ENCODE peak calls at places on chromosomes 11 and 22, in six cellular contexts. W, T, M, Q, N and O are unnamed samples.

GRCh38 chr11:15969281-15969680 is 387.1 kb downstream of the SOX6 start:
- DNase-seq in Q (peak; percentile 92), M (peak; percentile 68), N (no peak), T (no peak), W (no peak), O (no peak)

GRCh38 chr11:122642971-122643370 is 12.6 kb upstream of the UBASH3B start:
- DNase-seq in Q (no peak), W (no peak), N (no peak), T (no peak), M (no peak), O (no peak)

GRCh38 chr22:49408102-49408836 is 419.4 kb downstream of the BRD1 start:
- DNase-seq in N (no peak), M (no peak), Q (no peak), T (no peak), W (no peak), O (no peak)

GRCh38 chr11:108970221-108970991 is 305.5 kb downstream of the DDX10 start:
- DNase-seq in Q (peak; percentile 37), M (no peak), T (no peak), W (no peak), N (peak; percentile 17), O (no peak)

GRCh38 chr11:46290598-46291309 is 13.3 kb downstream of the CREB3L1 start:
- DNase-seq in W (no peak), M (peak; percentile 83), N (peak; percentile 91), Q (peak; percentile 97), T (no peak), O (peak; percentile 34)

GRCh38 chr11:68028802-68029475 is 1.5 kb upstream of the NDUFS8 start:
- DNase-seq in N (no peak), W (no peak), T (no peak), Q (peak; percentile 47), M (no peak), O (no peak)

GRCh38 chr11:106077609-106078517 is at the start of gene AASDHPPT:
- DNase-seq in W (no peak), T (no peak), M (peak; percentile 43), Q (peak; percentile 36), N (no peak), O (peak; percentile 54)

GRCh38 chr11:76161261-76161961 is 44.9 kb downstream of the WNT11 start:
- DNase-seq in N (no peak), W (no peak), T (no peak), M (no peak), Q (peak; percentile 52), O (no peak)

GRCh38 chr11:11659567-11660341 is 37.9 kb upstream of the GALNT18 start:
- DNase-seq in T (no peak), W (no peak), M (no peak), Q (no peak), N (no peak), O (no peak)

GRCh38 chr22:42202048-42202447 is 68.4 kb downstream of the TCF20 start:
- DNase-seq in W (no peak), N (no peak), M (no peak), Q (no peak), T (peak; percentile 14), O (no peak)

GRCh38 chr11:62694455-62695167 is 5.3 kb upstream of the LRRN4CL start:
- DNase-seq in W (peak; percentile 47), Q (peak; percentile 90), M (peak; percentile 82), N (peak; percentile 86), T (peak; percentile 64), O (peak; percentile 78)

GRCh38 chr11:69055598-69056516 is 7.1 kb downstream of the TPCN2 start:
- DNase-seq in T (peak; percentile 9), N (no peak), Q (no peak), M (no peak), W (no peak), O (no peak)

GRCh38 chr11:120227228-120227852 is 12.6 kb upstream of the POU2F3 start:
- DNase-seq in W (no peak), T (no peak), N (no peak), M (no peak), Q (no peak), O (no peak)

GRCh38 chr22:36258750-36259619 is 6.1 kb downstream of the APOL1 start:
- DNase-seq in N (peak; percentile 64), T (no peak), Q (peak; percentile 63), W (no peak), M (no peak), O (peak; percentile 69)

GRCh38 chr11:90222459-90223247 is at the start of gene CHORDC1:
- DNase-seq in Q (peak; percentile 81), N (peak; percentile 88), M (peak; percentile 95), T (peak; percentile 90), W (peak; percentile 76), O (peak; percentile 90)

GRCh38 chr11:43573233-43573632 is 107.3 kb upstream of the HSD17B12 start:
- DNase-seq in N (peak; percentile 64), Q (peak; percentile 29), M (no peak), W (no peak), T (no peak), O (peak; percentile 58)

GRCh38 chr11:71338806-71339177 is 86.4 kb upstream of the SHANK2 start:
- DNase-seq in W (no peak), T (no peak), M (no peak), N (no peak), Q (no peak), O (no peak)

GRCh38 chr11:70551323-70552166 is 153.2 kb downstream of the CTTN start:
- DNase-seq in N (no peak), Q (no peak), M (no peak), T (no peak), W (no peak), O (no peak)

GRCh38 chr11:102345923-102346322 is 1.1 kb upstream of the BIRC2 start:
- DNase-seq in M (no peak), W (no peak), T (no peak), N (no peak), Q (peak; percentile 41), O (peak; percentile 26)

GRCh38 chr22:49140921-49141680 is 686.6 kb downstream of the BRD1 start:
- DNase-seq in T (no peak), N (no peak), Q (no peak), W (no peak), M (no peak), O (no peak)

GRCh38 chr11:47257518-47258316 is at the start of gene NR1H3:
- DNase-seq in T (no peak), W (peak; percentile 30), Q (peak; percentile 95), N (peak; percentile 82), M (peak; percentile 87), O (peak; percentile 84)

GRCh38 chr11:14411818-14412217 is 52.8 kb upstream of the RRAS2 start:
- DNase-seq in N (no peak), T (no peak), M (no peak), W (no peak), Q (peak; percentile 80), O (no peak)

GRCh38 chr11:25252854-25253253 is 756.0 kb downstream of the LUZP2 start:
- DNase-seq in W (no peak), M (no peak), T (no peak), Q (no peak), N (no peak), O (no peak)

GRCh38 chr11:90286640-90287039 is 63.8 kb upstream of the CHORDC1 start:
- DNase-seq in N (no peak), M (no peak), Q (no peak), W (no peak), T (no peak), O (no peak)

GRCh38 chr11:32891657-32892354 is 805 bp upstream of the QSER1 start:
- DNase-seq in Q (peak; percentile 10), M (no peak), W (no peak), N (no peak), T (no peak), O (no peak)

GRCh38 chr11:74818283-74818946 is 69.8 kb downstream of the RNF169 start:
- DNase-seq in T (no peak), N (no peak), M (no peak), Q (peak; percentile 11), W (no peak), O (no peak)

DNA sequence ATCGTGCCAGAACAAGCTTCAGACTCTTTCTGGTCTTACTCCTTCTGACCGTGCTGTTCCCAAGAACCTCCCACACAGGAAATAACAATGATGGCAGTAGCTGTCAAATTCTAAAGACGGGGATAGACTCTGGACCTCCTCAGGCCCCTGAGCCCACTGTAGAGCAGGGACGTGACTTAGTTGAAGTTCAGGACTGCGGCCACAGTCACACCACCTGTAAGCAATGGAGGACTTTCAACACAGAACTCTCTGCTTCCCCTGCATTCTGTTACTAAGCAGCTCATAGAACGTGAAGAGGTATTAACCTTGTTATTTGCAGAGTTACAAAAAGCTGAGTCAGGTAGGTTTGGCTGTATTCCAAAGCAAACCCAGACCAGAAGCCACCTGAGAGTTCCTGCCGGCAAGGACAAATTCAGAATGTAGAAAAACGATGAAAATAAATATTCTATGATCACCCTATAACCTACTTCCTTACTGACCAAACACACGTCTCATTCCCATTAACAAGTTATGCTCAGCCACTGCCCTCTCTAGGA is 12.7 kb downstream of the TMEM45B start:
- DNase-seq in Q (peak; percentile 38), W (no peak), T (no peak), N (no peak), M (peak; percentile 73), O (no peak)
- TF ChIP-seq CTCF in Q (no peak), W (no peak), T (no peak), N (no peak), M (no peak), O (no peak)

DNA sequence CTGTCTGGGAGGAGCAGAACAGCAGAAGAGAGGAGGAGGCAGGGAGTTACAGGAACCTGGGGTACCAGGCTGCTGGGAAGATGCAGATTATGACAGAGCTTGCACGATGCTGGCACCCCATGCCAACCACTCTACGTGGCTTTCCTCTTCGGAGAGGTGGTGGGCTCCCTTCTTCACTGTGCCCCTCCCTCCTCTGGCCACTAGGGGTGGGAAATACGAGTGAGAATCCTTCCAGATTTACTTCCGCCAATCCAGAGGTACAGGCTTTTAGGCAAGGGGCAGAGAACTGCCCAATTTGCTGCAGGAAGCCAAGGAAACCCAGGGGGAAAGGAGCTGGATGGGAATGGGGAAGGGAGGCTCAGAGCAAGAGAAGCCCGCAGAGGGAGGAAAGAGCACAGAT is 12.3 kb downstream of the HYOU1 start:
- DNase-seq in N (peak; percentile 41), Q (no peak), T (no peak), M (no peak), W (no peak), O (no peak)
- TF ChIP-seq CTCF in N (peak; percentile 36), Q (peak; percentile 20), T (no peak), M (no peak), W (peak; percentile 43), O (peak; percentile 45)

GRCh38 chr22:50474711-50475651 is at the start of gene SBF1:
- DNase-seq in W (peak; percentile 92), M (peak; percentile 95), N (peak; percentile 90), Q (peak; percentile 88), T (peak; percentile 86), O (peak; percentile 94)

GRCh38 chr22:50471962-50472361 is 2.9 kb downstream of the SBF1 start:
- DNase-seq in Q (no peak), M (no peak), T (no peak), N (no peak), W (no peak), O (no peak)

GRCh38 chr22:50471197-50471847 is 3.5 kb downstream of the SBF1 start:
- DNase-seq in N (no peak), W (no peak), M (no peak), T (no peak), Q (no peak), O (no peak)

GRCh38 chr22:50473855-50474671 is 772 bp downstream of the SBF1 start:
- DNase-seq in M (peak; percentile 61), Q (peak; percentile 50), N (no peak), W (no peak), T (no peak), O (peak; percentile 48)

GRCh38 chr22:50473088-50473487 is 1.7 kb downstream of the SBF1 start:
- DNase-seq in M (no peak), Q (no peak), N (no peak), T (peak; percentile 43), W (no peak), O (no peak)
- TF ChIP-seq CTCF in M (no peak), Q (peak; percentile 30), N (no peak), T (peak; percentile 43), W (peak; percentile 28), O (no peak)

GRCh38 chr22:35229865-35230264 is 27.4 kb upstream of the HMGXB4 start:
- DNase-seq in Q (no peak), N (no peak), W (no peak), T (no peak), M (no peak), O (no peak)
- TF ChIP-seq CTCF in Q (no peak), N (no peak), W (no peak), T (no peak), M (no peak), O (no peak)